ENCODE peak calls at places on chromosomes 11 and 22, in eight cellular contexts. U, K, R, Q, Z, J, Y and X are unnamed samples.

GRCh38 chr11:129267716-129268115 is 75.6 kb upstream of the ARHGAP32 start:
- DNase-seq in K (no peak), U (no peak), Y (no peak), Q (no peak), J (no peak), R (no peak), Z (no peak), X (no peak)

GRCh38 chr22:39699631-39700348 is 129.2 kb downstream of the CACNA1I start:
- DNase-seq in Z (no peak), K (no peak), R (no peak), Y (no peak), J (peak), U (no peak), Q (no peak), X (no peak)

GRCh38 chr11:123682976-123683375 is 28.6 kb upstream of the SCN3B start:
- DNase-seq in R (no peak), J (no peak), Y (no peak), Z (no peak), U (no peak), K (no peak), Q (no peak), X (no peak)

GRCh38 chr11:63829823-63830489 is 9.0 kb upstream of the MARK2 start:
- DNase-seq in Z (no peak), Y (no peak), J (no peak), U (no peak), R (no peak), Q (peak), K (no peak), X (no peak)

GRCh38 chr11:1006762-1007161 is 29.8 kb downstream of the MUC6 start:
- DNase-seq in Z (no peak), Y (no peak), K (no peak), Q (no peak), U (no peak), J (no peak), R (no peak), X (no peak)

GRCh38 chr11:46696212-46696558 is 4.2 kb downstream of the ARHGAP1 start:
- DNase-seq in J (no peak), U (no peak), Q (no peak), K (no peak), Z (no peak), Y (peak), R (no peak), X (no peak)

GRCh38 chr11:82976786-82977185 is 75.2 kb downstream of the DDIAS start:
- DNase-seq in J (no peak), Z (no peak), U (no peak), Q (no peak), R (no peak), K (no peak), Y (no peak), X (no peak)

GRCh38 chr11:9170450-9170849 is 79.1 kb upstream of the SCUBE2 start:
- DNase-seq in Q (no peak), J (no peak), Z (peak), U (no peak), R (no peak), Y (no peak), K (peak), X (peak)

GRCh38 chr11:117814766-117815261 is 9.7 kb downstream of the FXYD2 start:
- DNase-seq in Z (no peak), Q (peak), Y (no peak), U (no peak), K (no peak), R (peak), J (no peak), X (no peak)

GRCh38 chr11:2558402-2558801 is 113.6 kb downstream of the KCNQ1 start:
- DNase-seq in Q (no peak), Y (no peak), R (peak), J (no peak), K (no peak), Z (no peak), U (no peak), X (no peak)

DNA sequence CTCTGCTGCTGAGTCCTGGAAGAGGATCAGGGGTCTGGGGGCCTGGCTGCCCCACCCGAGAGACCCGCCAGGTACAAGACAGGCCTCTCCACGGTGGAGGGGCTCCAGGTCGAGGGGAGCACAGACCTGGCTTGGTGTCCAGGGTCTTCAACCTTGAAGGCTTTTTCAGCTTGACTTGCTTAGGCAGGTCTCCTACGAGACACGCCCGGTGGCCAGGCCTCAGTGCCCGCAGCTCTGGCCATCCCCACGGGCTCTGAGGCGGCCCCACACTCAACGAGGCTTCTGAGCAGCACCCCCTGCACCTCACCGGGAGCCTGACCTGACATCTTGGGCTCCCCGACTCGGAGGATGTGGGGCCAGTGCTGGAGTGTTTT is 6.6 kb upstream of the PLXNB2 start:
- DNase-seq in Z (no peak), Y (no peak), Q (no peak), U (no peak), R (no peak), K (no peak), J (no peak), X (no peak)
- H3K4me3 ChIP-seq in Z (no peak), Y (peak), Q (no peak), U (no peak), R (no peak), K (no peak), J (no peak), X (no peak)

DNA sequence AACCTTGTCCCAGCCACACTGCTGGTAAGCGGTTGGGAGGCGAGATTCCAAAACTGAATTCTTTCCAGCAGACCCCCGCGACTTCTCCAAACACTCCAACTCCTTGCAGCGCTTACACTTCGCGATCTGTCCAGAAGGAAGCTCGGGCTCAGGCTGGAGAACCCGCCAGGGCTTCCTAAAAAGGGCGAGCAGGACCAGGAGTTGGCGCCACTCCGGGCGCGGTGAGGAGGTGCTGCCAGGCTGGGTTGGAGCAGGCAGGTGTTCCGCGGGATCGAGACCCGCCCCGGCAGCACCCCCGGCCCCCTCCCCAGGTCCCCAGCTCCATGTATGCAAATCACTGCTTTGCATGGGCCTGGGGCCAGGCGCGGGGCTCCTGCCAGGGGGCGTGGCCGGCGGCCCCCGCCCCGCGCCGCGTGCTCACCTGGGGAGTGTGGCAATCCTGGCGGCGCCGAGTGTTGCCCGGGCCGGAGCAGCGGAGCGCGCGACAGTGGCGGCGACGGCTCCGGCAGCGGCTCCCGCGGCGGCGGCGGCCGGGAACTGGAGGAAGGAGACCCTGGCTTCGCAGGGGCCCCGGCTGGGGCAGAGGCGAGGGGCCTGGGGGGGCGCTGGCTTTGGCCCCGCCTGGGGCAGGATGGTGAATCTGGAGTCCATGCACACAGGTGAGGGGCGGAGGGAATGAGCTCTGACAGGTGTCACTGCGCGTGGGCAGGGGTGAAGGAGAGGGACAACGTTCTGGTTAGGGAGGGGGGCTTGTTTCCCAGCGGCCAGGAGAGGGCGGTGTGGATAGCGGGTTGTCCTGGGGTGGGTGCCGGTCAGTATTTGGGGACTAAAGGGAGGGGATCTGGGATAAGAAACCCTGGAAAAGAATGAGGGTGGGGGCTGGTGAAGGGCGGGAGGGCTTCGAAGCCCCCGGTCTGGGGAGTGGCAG is at the start of gene POU2F3:
- DNase-seq in J (no peak), Z (no peak), Y (no peak), K (no peak), U (no peak), R (peak), Q (no peak), X (no peak)
- H3K4me3 ChIP-seq in J (no peak), Z (no peak), Y (no peak), K (no peak), U (peak), R (no peak), Q (no peak), X (peak)

GRCh38 chr11:69915151-69915500 is 95.9 kb upstream of the FGF3 start:
- DNase-seq in U (no peak), Y (no peak), K (no peak), Z (no peak), Q (no peak), R (no peak), J (no peak), X (peak)

GRCh38 chr11:69914286-69915150 is 95.3 kb upstream of the FGF3 start:
- DNase-seq in R (no peak), Z (no peak), J (no peak), Y (peak), U (no peak), K (no peak), Q (no peak), X (peak)

GRCh38 chr11:69912161-69912910 is 93.1 kb upstream of the FGF3 start:
- DNase-seq in R (peak), Q (no peak), Y (peak), K (no peak), J (no peak), U (no peak), Z (no peak), X (no peak)

GRCh38 chr11:69912911-69913451 is 93.8 kb upstream of the FGF3 start:
- DNase-seq in U (no peak), K (no peak), J (no peak), Q (peak), Z (peak), Y (peak), R (peak), X (peak)

DNA sequence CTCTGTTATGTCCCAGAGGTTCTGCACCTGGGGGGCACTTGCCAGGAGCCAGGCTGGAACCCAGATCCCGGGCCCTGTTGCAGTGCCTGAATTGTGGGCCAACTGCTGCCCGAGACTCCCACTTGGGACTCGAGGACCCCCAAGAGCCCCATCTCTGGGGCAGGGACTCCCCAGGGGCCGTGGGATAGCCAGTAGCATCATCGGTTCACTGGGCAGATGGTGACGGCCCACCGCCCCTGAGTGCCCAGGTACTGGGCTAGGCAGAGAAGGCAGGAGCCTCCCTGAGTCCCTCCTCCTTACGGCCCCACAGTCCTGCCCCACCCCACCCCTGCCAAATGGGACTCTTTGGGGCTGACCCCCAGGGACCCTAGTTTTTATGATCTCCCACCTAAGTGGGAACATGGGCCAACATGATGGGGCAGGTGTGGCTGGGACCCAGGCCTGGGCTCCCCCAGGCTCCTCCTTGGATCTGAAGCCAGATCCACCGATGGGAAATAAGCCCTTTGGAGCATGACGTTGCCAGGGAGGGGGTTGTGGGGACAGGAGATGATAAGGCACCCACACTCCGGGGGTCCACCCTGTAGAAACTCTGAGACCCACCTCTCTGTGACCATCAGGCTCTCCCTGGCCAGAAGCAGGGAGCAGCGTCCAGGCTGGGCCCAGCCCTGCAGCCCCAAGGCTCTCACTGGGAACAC is 94.5 kb upstream of the FGF3 start:
- DNase-seq in Q (no peak), K (no peak), Z (no peak), Y (peak), R (peak), J (no peak), U (no peak), X (no peak)
- H3K4me3 ChIP-seq in Q (no peak), K (no peak), Z (no peak), Y (no peak), R (no peak), J (no peak), U (no peak), X (no peak)

DNA sequence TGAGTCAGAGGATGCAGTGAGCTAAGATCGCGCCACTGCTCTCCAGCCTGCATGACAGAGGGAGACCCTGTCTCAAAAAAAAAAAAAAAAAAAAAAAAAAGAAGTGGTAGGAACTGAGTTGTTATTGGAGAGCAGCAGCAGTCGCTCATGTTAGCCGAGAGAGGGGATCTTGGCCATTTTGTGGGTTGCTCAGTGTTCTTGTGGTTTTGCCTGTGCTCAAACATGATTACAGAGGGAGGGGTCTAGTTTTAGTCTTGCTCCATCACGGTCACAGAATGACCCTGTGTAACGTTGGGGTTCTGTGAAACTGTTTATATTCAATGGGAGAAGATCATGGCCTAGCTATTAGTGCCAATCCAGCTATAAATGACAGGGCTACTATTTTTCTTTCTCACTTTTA is 1.9 kb downstream of the DPAGT1 start:
- DNase-seq in U (no peak), Y (no peak), J (no peak), Q (peak), K (no peak), R (no peak), Z (no peak), X (no peak)
- H3K4me3 ChIP-seq in U (no peak), Y (no peak), J (no peak), Q (peak), K (no peak), R (no peak), Z (no peak), X (no peak)

DNA sequence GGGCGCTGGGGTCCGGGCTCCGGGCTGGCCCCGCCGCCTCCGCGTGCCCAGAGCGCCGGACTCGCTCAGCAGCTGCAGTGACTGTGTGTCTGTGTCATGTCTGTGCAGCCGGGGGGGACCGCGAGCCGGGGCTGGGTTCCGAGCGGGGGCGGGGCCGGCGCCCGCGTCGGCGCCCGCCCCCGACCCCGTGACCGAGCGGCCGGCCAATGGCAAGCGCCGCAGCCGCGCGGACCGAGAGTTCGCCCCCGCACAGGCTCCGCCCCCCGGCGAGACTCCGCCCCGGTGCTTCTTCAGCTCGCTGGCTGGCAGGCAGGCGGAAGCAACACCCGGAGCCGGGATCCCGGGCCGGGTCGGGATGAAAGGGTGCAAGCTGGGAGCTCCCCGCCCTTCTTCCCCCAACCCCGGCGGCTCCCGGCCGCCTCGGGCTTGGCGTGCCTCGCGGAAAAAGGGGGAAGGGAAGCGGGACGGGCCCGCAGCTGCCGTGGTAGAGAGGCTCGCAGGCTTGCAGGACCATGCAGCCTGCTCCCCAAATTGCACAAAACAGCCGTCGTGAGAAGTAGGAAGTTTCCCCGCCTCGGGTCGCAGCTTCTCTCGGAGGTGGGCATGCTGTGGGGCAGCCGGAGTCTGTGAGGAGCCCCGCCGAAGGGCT is 775 bp upstream of the LARGE1 start:
- DNase-seq in Z (peak), Q (peak), U (peak), K (peak), J (peak), Y (peak), R (peak), X (peak)
- H3K4me3 ChIP-seq in Z (peak), Q (peak), U (peak), K (peak), J (peak), Y (peak), R (peak), X (peak)

DNA sequence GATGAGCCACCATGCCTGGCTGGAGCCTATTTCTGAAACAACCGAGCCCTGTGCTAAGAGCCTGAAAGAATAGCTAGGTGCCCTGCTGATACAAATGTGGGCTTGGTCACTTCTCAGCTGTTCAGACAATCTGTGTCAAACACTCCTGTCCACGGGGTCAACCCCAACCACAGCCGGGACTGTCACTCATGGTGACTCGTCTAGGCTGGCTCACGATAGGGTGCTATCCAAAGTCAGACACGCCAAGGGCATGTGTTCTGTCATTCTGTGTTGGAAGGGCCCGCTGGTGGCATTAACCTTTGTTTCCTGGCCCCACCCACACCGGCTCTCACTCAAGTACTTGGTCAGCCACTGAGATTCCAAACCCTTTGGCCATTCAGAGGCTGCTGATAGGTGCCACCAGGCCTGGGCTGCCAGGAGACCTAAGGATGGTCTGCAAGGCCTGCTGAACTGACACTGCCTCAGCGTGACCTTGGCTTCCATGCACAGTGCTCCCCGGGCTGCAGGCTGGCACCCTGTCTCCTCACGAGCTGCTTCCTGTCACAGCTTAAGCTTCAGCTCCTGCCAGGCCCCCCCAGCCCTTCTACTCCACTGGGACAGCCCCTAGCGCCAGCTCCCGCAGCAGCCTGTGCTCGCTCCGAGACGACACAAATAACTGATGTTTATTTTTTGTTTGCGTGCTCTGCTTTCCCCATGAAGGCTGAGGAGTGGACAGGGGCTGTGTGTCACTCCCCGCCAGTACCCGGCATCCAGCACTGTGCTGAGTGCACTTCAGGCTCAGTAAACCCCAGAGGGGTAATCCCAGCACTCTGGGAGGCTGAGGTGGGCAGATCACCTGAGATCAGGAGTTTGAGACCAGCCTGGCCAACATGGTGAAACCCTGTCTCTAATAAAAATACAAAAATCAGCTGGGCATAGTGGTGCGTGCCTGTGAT is 14.3 kb upstream of the CDC42BPG start:
- DNase-seq in Q (peak), R (no peak), Z (no peak), U (no peak), Y (peak), J (no peak), K (no peak), X (no peak)
- H3K4me3 ChIP-seq in Q (peak), R (no peak), Z (no peak), U (no peak), Y (no peak), J (no peak), K (no peak), X (no peak)